ENCODE peak calls at places on chromosomes 16 and 17, in eight cellular contexts. Z is cardiac muscle cell, Q is RWPE2, B is tibial nerve, V is neuronal stem cell, T is mesenchymal stem cell, C is GM23248, F is uterus. D is an unnamed sample. For H3K9me3, the result is how much of the 10 kb centered on the place peaks cover.

GRCh38 chr16:81831722-81832126 is 52.6 kb downstream of the PLCG2 start:
- DNase-seq in Z (peak), Q (no peak), B (no peak), V (no peak), T (no peak), C (peak), F (no peak), D (peak)

GRCh38 chr16:85321856-85322271 is 209.6 kb upstream of the CIBAR2 start:
- DNase-seq in Z (peak), Q (no peak), B (peak), V (no peak), T (peak), C (peak), F (peak), D (no peak)

GRCh38 chr17:51487947-51488346 is 227.6 kb downstream of the UTP18 start:
- DNase-seq in Z (no peak), Q (no peak), B (no peak), V (peak), T (no peak), C (peak), F (no peak), D (no peak)

GRCh38 chr17:42682400-42683384 is at the start of gene CNTNAP1:
- DNase-seq in Z (peak), Q (no peak), B (no peak), V (peak), T (peak), C (peak), F (peak), D (no peak)

GRCh38 chr17:45144199-45145034 is 3.9 kb upstream of the HEXIM1 start:
- DNase-seq in Z (peak), Q (no peak), B (peak), V (no peak), T (no peak), C (peak), F (peak), D (no peak)

GRCh38 chr17:56866496-56866895 is 32.5 kb downstream of the DGKE start:
- DNase-seq in Z (no peak), Q (no peak), B (no peak), V (no peak), T (no peak), C (no peak), F (no peak), D (no peak)

GRCh38 chr16:80711406-80711805 is 93.0 kb downstream of the CDYL2 start:
- DNase-seq in Z (no peak), Q (no peak), B (no peak), V (no peak), T (no peak), C (no peak), F (no peak), D (no peak)

GRCh38 chr17:70274255-70274654 is 104.9 kb downstream of the KCNJ2 start:
- DNase-seq in Z (no peak), Q (no peak), B (no peak), V (no peak), T (no peak), C (no peak), F (no peak), D (no peak)

GRCh38 chr17:4852504-4853075 is 19.4 kb downstream of the MINK1 start:
- DNase-seq in Z (peak), Q (no peak), B (no peak), V (no peak), T (peak), C (peak), F (no peak), D (no peak)

GRCh38 chr17:35731239-35731931 is at the start of gene RASL10B:
- DNase-seq in Z (peak), Q (no peak), B (no peak), V (peak), T (peak), C (peak), F (peak), D (no peak)

GRCh38 chr17:19573075-19573474 is 39.4 kb downstream of the SLC47A1 start:
- DNase-seq in Z (peak), Q (no peak), B (no peak), V (no peak), T (peak), C (peak), F (no peak), D (no peak)

DNA sequence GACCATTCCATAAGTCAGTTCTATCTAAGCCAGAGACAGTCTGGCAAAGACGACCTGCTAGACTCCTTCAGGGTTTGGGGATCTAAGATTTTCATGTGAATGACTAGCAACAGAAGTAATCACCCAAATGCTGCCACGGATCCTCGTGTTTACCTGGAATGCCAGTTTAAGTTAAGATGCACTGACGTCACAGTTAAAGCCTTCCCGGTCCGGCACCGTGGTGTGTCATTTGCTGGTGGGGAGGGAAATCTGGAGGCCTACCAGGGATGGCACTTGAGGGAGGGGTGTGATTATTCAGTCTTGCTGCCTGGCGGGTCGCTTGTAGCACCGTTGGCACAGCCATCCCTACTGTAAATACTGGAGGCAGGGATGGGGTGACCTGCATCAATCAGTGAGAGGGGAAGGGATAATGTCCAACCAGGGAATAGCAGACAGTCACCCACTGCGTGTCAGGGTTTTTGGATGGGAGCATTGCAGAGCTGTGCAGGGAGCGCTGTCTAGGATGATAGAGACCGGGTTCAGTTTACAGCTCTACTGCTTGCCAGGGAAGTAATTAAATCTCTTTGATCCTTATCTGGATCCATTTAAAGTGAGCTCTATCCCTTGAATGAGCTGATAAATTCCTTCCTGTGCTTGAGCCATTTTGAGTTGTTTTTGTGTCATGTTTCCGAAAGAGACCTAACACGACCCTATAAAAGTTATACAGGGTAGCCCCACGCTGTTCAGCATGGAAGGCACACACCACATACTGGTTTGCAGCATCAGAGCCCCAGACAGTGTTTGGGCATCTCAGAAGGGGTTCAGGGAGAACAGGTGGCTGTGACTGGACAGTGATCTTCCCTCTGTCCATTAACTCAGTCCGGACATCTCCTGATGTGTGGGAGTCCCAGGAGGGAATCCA is 764.8 kb upstream of the EEF2KMT start:
- DNase-seq in Z (no peak), Q (no peak), B (no peak), V (no peak), T (no peak), C (no peak), F (no peak), D (no peak)
- H3K27ac ChIP-seq in Z (no peak), Q (no peak), B (no peak), V (no peak), T (no peak), C (no peak), F (no peak), D (no peak)

GRCh38 chr16:3295209-3295608 is 10.0 kb downstream of the TIGD7 start:
- DNase-seq in Z (no peak), Q (no peak), B (no peak), V (no peak), T (no peak), C (no peak), F (no peak), D (no peak)
- H3K9me3 ChIP-seq in Z (under half), Q (under half), B (under half), V (under half), T (half or more), C (under half), F (half or more), D (half or more)

GRCh38 chr16:4092547-4093265 is 23.5 kb downstream of the ADCY9 start:
- DNase-seq in Z (no peak), Q (no peak), B (no peak), V (no peak), T (no peak), C (no peak), F (no peak), D (no peak)
- H3K27ac ChIP-seq in Z (no peak), Q (no peak), B (no peak), V (no peak), T (no peak), C (no peak), F (peak), D (no peak)

DNA sequence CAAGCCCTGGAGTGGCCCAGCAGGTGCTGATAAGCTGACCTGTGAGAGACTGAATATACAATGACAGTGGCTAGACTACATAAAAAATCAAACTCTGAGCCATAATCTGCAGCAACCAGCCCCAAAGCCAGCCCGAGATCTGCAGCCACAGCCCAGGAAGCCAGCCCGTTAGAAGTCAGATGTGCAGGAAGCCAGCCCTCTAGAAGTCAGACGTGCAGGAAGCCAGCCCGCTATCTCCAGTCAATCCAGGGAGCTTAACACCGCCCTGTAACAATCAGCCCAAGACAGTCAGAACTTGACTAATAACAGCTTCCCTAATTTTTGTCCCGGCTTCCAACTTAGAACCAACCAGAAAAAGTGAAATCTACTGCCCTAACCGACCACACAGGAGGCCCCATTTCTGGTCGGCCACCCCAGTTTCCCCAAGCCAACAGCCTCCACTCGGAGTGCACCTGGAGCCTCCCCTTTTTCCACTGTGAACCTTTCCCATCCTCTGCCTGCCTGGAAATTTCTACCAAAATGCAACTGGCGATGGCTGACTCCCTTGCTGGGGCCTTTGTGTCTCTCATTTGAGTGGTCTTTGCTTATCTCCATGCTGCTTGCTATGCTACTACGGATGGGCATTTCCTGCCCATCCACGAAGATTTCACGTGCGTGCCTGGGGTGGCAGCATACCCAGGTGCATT is 769.3 kb downstream of the KCNJ18 start:
- DNase-seq in Z (no peak), Q (no peak), B (no peak), V (no peak), T (no peak), C (no peak), F (no peak), D (no peak)
- H3K9me3 ChIP-seq in Z (under half), Q (under half), B (under half), V (under half), T (under half), C (under half), F (under half), D (under half)

DNA sequence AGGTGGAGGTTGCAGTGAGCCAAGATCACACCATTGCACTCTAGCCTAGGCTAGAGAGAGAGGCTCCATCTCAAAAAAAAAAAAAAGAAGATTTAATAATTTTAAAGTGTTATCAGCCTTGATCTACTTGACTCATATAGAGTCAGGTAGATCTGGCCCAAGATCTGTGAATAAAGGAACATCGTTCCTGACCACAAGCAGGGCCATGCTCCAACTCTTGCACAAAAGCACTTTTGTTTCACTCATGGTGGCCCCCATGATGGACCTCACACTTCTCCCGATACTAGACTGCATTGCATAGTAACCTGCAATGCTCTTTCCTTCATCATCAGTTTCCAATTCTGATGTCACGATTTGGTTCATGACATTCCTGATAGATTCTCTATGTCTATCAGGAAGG is 5.2 kb upstream of the MYH11 start:
- DNase-seq in Z (no peak), Q (no peak), B (no peak), V (no peak), T (no peak), C (no peak), F (no peak), D (no peak)
- H3K27ac ChIP-seq in Z (no peak), Q (no peak), B (no peak), V (no peak), T (no peak), C (no peak), F (no peak), D (no peak)

DNA sequence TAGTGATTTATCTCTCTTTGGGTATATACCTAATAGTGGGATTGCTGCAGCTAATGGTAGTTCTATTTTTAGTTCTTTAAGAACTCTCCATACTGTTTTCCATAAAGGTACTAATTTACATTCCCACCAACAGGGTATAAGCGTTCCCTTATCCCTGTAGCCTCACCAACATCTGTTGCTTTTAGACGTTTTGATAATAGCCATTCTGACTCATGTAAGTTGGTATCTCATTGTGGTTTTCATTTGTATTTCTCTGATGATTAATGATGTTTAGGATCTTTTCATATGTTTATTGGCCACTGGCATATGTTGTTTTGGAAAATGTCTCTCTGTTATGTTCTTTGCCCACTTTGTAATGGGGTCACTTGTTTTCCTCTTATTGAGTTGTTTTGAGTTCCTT is 88.5 kb upstream of the ZNF267 start:
- DNase-seq in Z (no peak), Q (no peak), B (no peak), V (no peak), T (no peak), C (no peak), F (no peak), D (no peak)
- H3K9me3 ChIP-seq in Z (under half), Q (under half), B (under half), V (under half), T (half or more), C (under half), F (under half), D (half or more)

GRCh38 chr16:89178453-89179147 is 7.1 kb downstream of the CDH15 start:
- DNase-seq in Z (no peak), Q (no peak), B (no peak), V (no peak), T (no peak), C (no peak), F (no peak), D (no peak)
- H3K27ac ChIP-seq in Z (no peak), Q (no peak), B (no peak), V (no peak), T (no peak), C (no peak), F (no peak), D (no peak)

DNA sequence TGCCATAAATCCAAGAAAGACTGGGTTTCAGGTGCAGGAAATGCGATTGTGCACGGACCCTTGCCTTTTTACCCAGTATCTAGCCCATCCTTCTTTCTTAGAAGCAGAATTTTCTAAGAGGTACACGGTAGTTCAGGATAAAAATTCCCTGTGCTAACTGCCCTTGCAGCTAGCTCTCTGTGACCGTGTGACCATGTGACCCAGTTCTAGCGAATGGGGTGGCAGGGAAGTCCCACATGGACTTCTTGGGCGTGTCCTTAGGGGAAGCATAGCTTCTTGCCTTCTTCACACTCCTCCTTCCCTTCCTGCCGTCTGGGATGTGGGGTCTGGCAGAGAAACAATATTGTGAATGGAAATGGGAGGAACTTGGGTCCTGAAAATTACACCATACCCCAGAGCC is 670.7 kb downstream of the MAF start:
- DNase-seq in Z (no peak), Q (no peak), B (no peak), V (no peak), T (no peak), C (no peak), F (no peak), D (no peak)
- H3K9me3 ChIP-seq in Z (under half), Q (under half), B (under half), V (under half), T (under half), C (under half), F (under half), D (under half)

DNA sequence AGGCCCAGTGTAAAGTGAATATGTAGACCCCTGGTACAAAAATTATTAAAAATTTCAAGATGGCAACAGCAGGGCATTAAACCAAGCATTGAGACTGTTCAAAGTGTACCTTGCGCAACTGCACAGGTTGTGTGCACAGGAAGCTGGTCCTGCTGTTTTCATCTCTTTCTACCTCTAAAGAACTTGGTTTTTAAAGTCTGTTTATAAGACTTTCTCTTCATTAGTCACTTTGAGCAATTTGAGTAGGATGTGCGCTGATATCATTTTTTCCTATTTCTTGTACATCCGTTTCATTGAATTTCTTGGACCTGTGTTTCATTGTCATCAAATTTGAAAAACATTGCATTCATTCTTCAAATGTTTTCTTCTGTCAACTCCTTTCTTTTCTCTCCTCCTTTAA is 16.8 kb upstream of the PMP22 start:
- DNase-seq in Z (peak), Q (no peak), B (no peak), V (no peak), T (no peak), C (peak), F (no peak), D (no peak)
- H3K27ac ChIP-seq in Z (no peak), Q (no peak), B (no peak), V (no peak), T (no peak), C (no peak), F (no peak), D (no peak)

DNA sequence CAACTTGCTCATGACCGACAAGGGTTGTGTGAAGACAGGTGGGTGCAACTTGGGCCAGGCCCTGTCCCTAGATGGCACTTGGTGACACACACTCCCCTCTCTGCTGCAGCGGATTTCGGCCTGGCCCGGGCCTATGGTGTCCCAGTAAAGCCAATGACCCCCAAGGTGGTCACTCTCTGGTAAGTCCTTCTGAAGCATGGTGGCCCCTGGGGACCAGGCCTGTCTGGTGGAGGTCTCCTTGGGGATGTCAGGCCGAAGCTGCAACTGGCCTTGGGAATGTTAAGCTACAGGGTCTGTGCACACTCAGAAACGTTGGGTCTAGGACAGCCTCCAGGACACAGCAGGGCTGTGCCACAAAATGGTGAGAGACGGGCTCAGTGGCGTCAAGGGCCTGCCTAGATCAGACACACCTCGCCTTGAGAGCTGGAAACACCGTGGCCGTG is 6.8 kb downstream of the CDK10 start:
- DNase-seq in Z (no peak), Q (no peak), B (no peak), V (no peak), T (no peak), C (no peak), F (no peak), D (no peak)
- H3K9me3 ChIP-seq in Z (under half), Q (under half), B (under half), V (under half), T (under half), C (under half), F (under half), D (under half)